ENCODE peak calls at places on chromosomes 16 and 17, in ten cellular contexts. D is Peyer's patch, L is stomach, N is H1, T is ovary, A is transverse colon, F is IMR-90, W is suprapubic skin, P is A549, O is body of pancreas. K is an unnamed sample.

GRCh38 chr17:48642059-48642842 is 16.1 kb upstream of the HOXB9 start:
- DNase-seq in W (no peak), D (peak), T (no peak), N (peak), A (peak), O (no peak), L (no peak), F (no peak), P (peak), K (no peak)

GRCh38 chr17:67042104-67042899 is 2.1 kb upstream of the CACNG1 start:
- DNase-seq in A (no peak), D (no peak), N (no peak), T (no peak), P (no peak), W (no peak), L (no peak), F (no peak), O (peak), K (no peak)

GRCh38 chr17:28033972-28034714 is 8.3 kb upstream of the NLK start:
- DNase-seq in L (no peak), T (no peak), O (no peak), W (no peak), D (no peak), N (no peak), A (no peak), F (peak), P (no peak), K (no peak)

GRCh38 chr16:31458835-31459721 is at the start of gene ARMC5:
- DNase-seq in P (peak), T (peak), D (peak), O (peak), A (peak), W (peak), L (peak), N (peak), F (peak), K (peak)

GRCh38 chr16:57329718-57330327 is 28.8 kb upstream of the CCL22 start:
- DNase-seq in L (no peak), T (no peak), N (no peak), W (no peak), O (no peak), F (no peak), A (no peak), D (no peak), P (no peak), K (peak)

GRCh38 chr17:6061290-6061689 is 8.9 kb upstream of the WSCD1 start:
- DNase-seq in T (no peak), N (no peak), D (no peak), A (no peak), O (no peak), W (no peak), P (peak), L (no peak), F (peak), K (peak)

GRCh38 chr17:38429476-38430100 is 1.3 kb downstream of the ARHGAP23 start:
- DNase-seq in A (no peak), O (no peak), T (no peak), D (no peak), P (no peak), L (no peak), F (no peak), N (no peak), W (no peak), K (no peak)

GRCh38 chr17:72403713-72404209 is 282.9 kb downstream of the SOX9 start:
- DNase-seq in N (no peak), O (no peak), P (no peak), W (no peak), D (no peak), F (no peak), L (no peak), A (no peak), T (no peak), K (no peak)

GRCh38 chr16:81444448-81445121 is at the start of gene CMIP:
- DNase-seq in T (peak), N (peak), W (peak), L (peak), P (peak), A (peak), F (peak), O (peak), D (peak), K (peak)

GRCh38 chr17:59601130-59601529 is 18.6 kb upstream of the CLTC start:
- DNase-seq in T (no peak), W (no peak), A (no peak), L (no peak), F (no peak), D (no peak), N (no peak), P (no peak), O (no peak), K (no peak)

GRCh38 chr17:82020874-82021727 is 1.6 kb downstream of the CENPX start:
- DNase-seq in O (peak), A (peak), D (peak), F (peak), L (peak), T (peak), W (no peak), P (peak), N (no peak), K (no peak)

GRCh38 chr17:49393491-49394255 is 21.0 kb downstream of the PHB1 start:
- DNase-seq in N (no peak), F (no peak), W (no peak), A (no peak), L (no peak), P (no peak), O (no peak), D (no peak), T (no peak), K (no peak)

DNA sequence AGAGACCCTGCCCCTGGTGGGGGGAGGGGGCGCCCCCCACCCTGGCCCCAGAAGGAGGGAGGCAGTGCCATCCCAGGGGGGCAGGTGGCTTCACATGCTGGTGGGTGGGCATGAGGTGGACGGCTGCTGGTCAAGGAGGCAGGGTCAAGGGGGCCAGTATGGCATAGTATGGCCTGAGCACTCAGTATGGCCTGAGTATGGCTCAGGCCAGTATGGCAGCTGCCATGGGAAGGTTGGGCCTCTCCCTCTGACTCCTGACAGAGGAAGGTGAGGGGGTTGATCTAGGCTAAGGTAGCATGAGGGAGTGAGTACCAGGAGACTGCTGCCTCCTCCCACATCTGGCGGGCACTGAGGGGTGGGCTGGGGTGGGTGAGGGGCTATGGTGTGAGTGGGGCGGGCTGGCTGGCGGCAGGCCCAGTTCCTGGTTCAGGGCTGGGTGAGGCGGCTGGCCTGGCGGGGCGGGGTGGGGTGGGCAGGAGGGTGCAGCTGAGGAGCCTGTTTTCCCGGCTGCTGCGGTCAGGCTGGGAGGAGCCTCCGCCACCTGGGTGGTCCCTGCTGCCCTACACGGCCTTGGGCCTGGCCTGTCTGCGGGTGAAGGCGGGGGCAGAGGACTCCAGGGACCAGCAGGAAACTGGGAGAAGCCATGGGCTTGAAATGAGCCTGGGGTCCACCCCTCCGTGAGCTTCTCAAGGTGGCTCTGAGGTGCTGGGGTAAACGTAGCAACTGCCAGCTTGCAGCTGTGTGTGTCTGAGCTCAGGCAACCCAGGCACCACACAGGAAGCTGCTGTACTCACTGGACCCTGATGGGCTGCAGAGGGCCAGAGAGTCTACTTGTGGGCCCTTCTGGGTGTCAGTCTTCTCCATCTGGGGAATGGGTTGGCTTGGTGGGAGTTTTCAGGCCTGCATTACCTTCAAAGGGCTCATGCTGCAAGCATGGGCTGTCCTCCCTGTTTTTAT is 57.0 kb downstream of the RAI1 start:
- DNase-seq in W (no peak), D (peak), A (peak), N (peak), F (no peak), P (no peak), T (peak), L (peak), O (peak), K (no peak)
- H3K27ac ChIP-seq in W (peak), D (peak), A (peak), N (no peak), F (peak), P (peak), T (peak), L (peak), O (peak), K (peak)

GRCh38 chr16:75432828-75433731 is at the start of gene CFDP1:
- DNase-seq in F (peak), P (peak), N (peak), A (peak), W (peak), T (peak), D (peak), L (peak), O (peak), K (peak)
- TF ChIP-seq POLR2A in F (peak), P (peak), N (peak), A (peak), W (peak), T (peak), D (peak), L (no peak), O (peak), K (peak)

GRCh38 chr17:64055183-64056142 is 35.0 kb upstream of the ICAM2 start:
- DNase-seq in O (peak), F (no peak), P (no peak), W (no peak), A (no peak), T (no peak), D (no peak), L (no peak), N (no peak), K (no peak)
- H3K27ac ChIP-seq in O (peak), F (no peak), P (no peak), W (no peak), A (no peak), T (no peak), D (no peak), L (no peak), N (peak), K (no peak)

GRCh38 chr17:2323629-2324314 is 12.5 kb downstream of the TSR1 start:
- DNase-seq in A (no peak), N (no peak), O (no peak), T (no peak), L (no peak), D (no peak), P (no peak), F (no peak), W (no peak), K (no peak)
- TF ChIP-seq POLR2A in A (no peak), N (no peak), O (no peak), T (no peak), L (no peak), D (no peak), P (no peak), F (no peak), W (no peak), K (no peak)

GRCh38 chr17:57092171-57092570 is 7.1 kb downstream of the AKAP1 start:
- DNase-seq in D (no peak), W (no peak), T (no peak), O (no peak), L (no peak), N (no peak), P (no peak), F (peak), A (no peak), K (no peak)

GRCh38 chr17:57092779-57093178 is 7.7 kb downstream of the AKAP1 start:
- DNase-seq in D (no peak), T (no peak), P (no peak), A (no peak), L (no peak), O (no peak), F (no peak), W (no peak), N (no peak), K (no peak)

GRCh38 chr17:57091186-57091618 is 6.2 kb downstream of the AKAP1 start:
- DNase-seq in N (no peak), O (peak), L (peak), W (peak), F (no peak), T (no peak), D (no peak), P (no peak), A (no peak), K (no peak)

GRCh38 chr17:57089391-57089790 is 4.3 kb downstream of the AKAP1 start:
- DNase-seq in D (no peak), T (no peak), L (no peak), A (no peak), O (no peak), P (no peak), W (no peak), N (no peak), F (no peak), K (no peak)

GRCh38 chr17:57090560-57091185 is 5.6 kb downstream of the AKAP1 start:
- DNase-seq in L (no peak), F (peak), O (no peak), P (no peak), N (no peak), D (no peak), W (peak), T (no peak), A (no peak), K (no peak)
- H3K27ac ChIP-seq in L (peak), F (no peak), O (no peak), P (no peak), N (no peak), D (no peak), W (peak), T (peak), A (peak), K (no peak)